ENCODE peak calls at places on chromosomes 11 and 22, in seven cellular contexts. Y is prostate gland, I is HCT116, K is sigmoid colon, V is endothelial cell of umbilical vein, A is SK-N-SH, M is suprapubic skin. H is an unnamed sample.

GRCh38 chr11:74288161-74288560 is 23.3 kb downstream of the P4HA3 start:
- DNase-seq in Y (no peak), A (no peak), M (no peak), V (peak), I (no peak), K (no peak), H (no peak)

GRCh38 chr11:119427279-119427678 is 4.3 kb upstream of the THY1 start:
- DNase-seq in A (no peak), Y (no peak), I (no peak), V (no peak), K (peak), M (no peak), H (no peak)

GRCh38 chr22:41435560-41435959 is 11.0 kb downstream of the TOB2 start:
- DNase-seq in Y (no peak), V (no peak), A (no peak), K (no peak), M (no peak), I (no peak), H (no peak)

GRCh38 chr22:22576244-22576988 is 17.4 kb upstream of the PRAME start:
- DNase-seq in A (peak), V (peak), M (no peak), K (no peak), I (peak), Y (no peak), H (peak)

GRCh38 chr11:12506502-12506921 is 129.1 kb downstream of the PARVA start:
- DNase-seq in K (no peak), I (no peak), Y (no peak), V (no peak), A (peak), M (no peak), H (no peak)

GRCh38 chr22:50016988-50017700 is 4.6 kb upstream of the IL17REL start:
- DNase-seq in V (no peak), M (peak), Y (no peak), I (no peak), K (peak), A (peak), H (peak)

GRCh38 chr11:73866586-73866996 is 10.1 kb downstream of the COA4 start:
- DNase-seq in Y (no peak), V (peak), M (no peak), I (peak), K (peak), A (peak), H (peak)

GRCh38 chr11:38019072-38019775 is 1421.2 kb upstream of the RAG2 start:
- DNase-seq in K (no peak), A (no peak), V (no peak), M (no peak), I (no peak), Y (no peak), H (no peak)

GRCh38 chr11:19437760-19438159 is 197.0 kb upstream of the E2F8 start:
- DNase-seq in Y (no peak), M (no peak), A (no peak), K (no peak), I (no peak), V (peak), H (no peak)

GRCh38 chr11:94705419-94705818 is 62.7 kb upstream of the AMOTL1 start:
- DNase-seq in M (no peak), K (no peak), I (no peak), V (no peak), A (no peak), Y (no peak), H (no peak)

GRCh38 chr11:1608363-1608762 is at the start of gene KRTAP5-3:
- DNase-seq in I (no peak), V (no peak), K (no peak), Y (no peak), A (no peak), M (no peak), H (no peak)

GRCh38 chr22:28711820-28712777 is 29.5 kb downstream of the CHEK2 start:
- DNase-seq in K (no peak), Y (no peak), V (peak), A (no peak), M (no peak), I (no peak), H (no peak)

GRCh38 chr11:16979708-16980622 is 34.2 kb downstream of the PLEKHA7 start:
- DNase-seq in Y (no peak), I (no peak), A (no peak), K (no peak), M (peak), V (no peak), H (no peak)

GRCh38 chr22:21020802-21021429 is 6.0 kb downstream of the P2RX6 start:
- DNase-seq in V (no peak), A (peak), K (no peak), M (no peak), I (no peak), Y (no peak), H (no peak)

GRCh38 chr11:125073616-125074483 is 10.7 kb downstream of the SLC37A2 start:
- DNase-seq in A (no peak), M (no peak), K (no peak), Y (no peak), V (no peak), I (no peak), H (no peak)

GRCh38 chr11:62138630-62139425 is 15.0 kb downstream of the INCENP start:
- DNase-seq in I (no peak), Y (no peak), K (no peak), A (peak), V (no peak), M (peak), H (no peak)

GRCh38 chr11:16669799-16670415 is 68.5 kb upstream of the C11orf58 start:
- DNase-seq in I (peak), K (no peak), A (no peak), Y (no peak), M (no peak), V (no peak), H (no peak)

GRCh38 chr11:96254087-96254486 is 88.9 kb downstream of the MAML2 start:
- DNase-seq in K (no peak), A (no peak), Y (no peak), V (peak), M (no peak), I (no peak), H (peak)

GRCh38 chr11:57650739-57651090 is 1.0 kb upstream of the YPEL4 start:
- DNase-seq in K (no peak), M (no peak), I (no peak), V (no peak), A (no peak), Y (no peak), H (no peak)

GRCh38 chr11:67648796-67649613 is 1.5 kb downstream of the ACY3 start:
- DNase-seq in M (peak), A (no peak), K (peak), I (no peak), Y (no peak), V (no peak), H (no peak)

GRCh38 chr11:18253222-18253621 is 4.8 kb upstream of the SAA2 start:
- DNase-seq in I (peak), V (no peak), Y (no peak), K (no peak), A (no peak), M (no peak), H (no peak)

GRCh38 chr22:25030636-25031035 is 78.1 kb downstream of the KIAA1671 start:
- DNase-seq in K (no peak), I (no peak), V (no peak), M (no peak), A (no peak), Y (no peak), H (no peak)

GRCh38 chr22:32896951-32897350 is 95.4 kb downstream of the TIMP3 start:
- DNase-seq in K (no peak), M (no peak), Y (no peak), A (no peak), I (no peak), V (no peak), H (no peak)

GRCh38 chr11:790721-791564 is 1.1 kb upstream of the CEND1 start:
- DNase-seq in K (no peak), I (no peak), Y (no peak), A (peak), M (no peak), V (no peak), H (no peak)

GRCh38 chr11:119322360-119322739 is 5.4 kb upstream of the MCAM start:
- DNase-seq in K (no peak), Y (no peak), V (peak), A (no peak), I (no peak), M (no peak), H (no peak)

GRCh38 chr22:37462983-37463382 is 23.2 kb downstream of the MFNG start:
- DNase-seq in K (no peak), A (no peak), I (no peak), Y (no peak), V (no peak), M (no peak), H (no peak)

GRCh38 chr22:23836692-23837495 is 1.9 kb downstream of the DERL3 start:
- DNase-seq in A (peak), V (no peak), M (no peak), I (no peak), K (peak), Y (no peak), H (no peak)

GRCh38 chr22:20093437-20093836 is 13.4 kb downstream of the DGCR8 start:
- DNase-seq in M (no peak), I (no peak), A (no peak), V (no peak), Y (peak), K (no peak), H (no peak)

GRCh38 chr11:66346476-66347424 is 679 bp downstream of the B4GAT1 start:
- DNase-seq in A (peak), Y (no peak), M (no peak), I (no peak), K (no peak), V (no peak), H (no peak)
- TF ChIP-seq CTCF in A (no peak), Y (no peak), M (no peak), I (no peak), K (no peak), V (no peak), H (no peak)

GRCh38 chr22:31161386-31161785 is 1.4 kb downstream of the RNF185 start:
- DNase-seq in I (no peak), M (no peak), V (no peak), Y (no peak), K (no peak), A (no peak), H (no peak)

GRCh38 chr22:31155425-31155824 is 4.6 kb upstream of the RNF185 start:
- DNase-seq in Y (no peak), K (no peak), A (no peak), V (peak), I (no peak), M (no peak), H (no peak)

GRCh38 chr22:31162015-31162765 is 2.2 kb downstream of the RNF185 start:
- DNase-seq in I (no peak), M (no peak), Y (no peak), V (peak), A (no peak), K (no peak), H (no peak)

GRCh38 chr22:31154975-31155374 is 5.0 kb upstream of the RNF185 start:
- DNase-seq in Y (no peak), K (no peak), I (no peak), A (no peak), M (no peak), V (no peak), H (no peak)

DNA sequence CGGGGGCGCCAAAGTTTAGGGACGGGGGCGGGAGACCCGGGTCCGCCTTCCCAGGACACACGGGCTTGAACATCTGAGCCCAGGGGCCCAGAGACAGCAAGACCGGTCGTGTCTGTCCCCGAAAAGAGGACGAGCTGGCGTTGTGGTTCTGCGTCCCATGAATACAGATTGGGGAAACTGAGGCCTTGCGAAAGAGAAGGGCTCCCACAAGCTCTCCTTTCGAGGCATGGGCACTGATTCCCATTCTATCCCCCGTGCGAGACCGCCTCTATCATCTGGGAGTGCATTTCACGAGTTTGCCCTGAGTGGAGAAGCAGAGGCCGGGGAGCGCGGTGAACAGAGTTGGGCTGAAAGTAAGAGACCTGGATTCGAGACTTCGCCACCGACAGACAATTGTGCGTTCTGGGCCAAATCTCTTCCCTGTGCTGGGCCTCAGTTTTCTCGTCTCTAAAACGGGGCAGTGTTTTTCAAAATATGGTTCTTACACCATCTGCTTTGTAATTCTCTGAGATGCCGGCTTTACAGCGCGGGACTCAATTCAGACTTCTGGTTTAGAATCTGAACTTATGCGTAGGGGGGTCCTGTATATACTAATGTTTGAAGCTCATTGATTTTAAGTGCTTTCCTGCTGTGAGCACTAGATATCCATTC is 471 bp downstream of the RNF185 start:
- DNase-seq in Y (peak), I (no peak), A (no peak), V (peak), M (no peak), K (peak), H (peak)
- TF ChIP-seq POLR2AphosphoS5 in Y (no peak), I (no peak), A (no peak), V (no peak), M (no peak), K (no peak), H (no peak)

GRCh38 chr11:72352859-72353551 is 81.3 kb downstream of the CLPB start:
- DNase-seq in I (no peak), M (no peak), A (peak), V (no peak), K (no peak), Y (peak), H (no peak)
- TF ChIP-seq CTCF in I (no peak), M (no peak), A (peak), V (no peak), K (no peak), Y (no peak), H (no peak)

DNA sequence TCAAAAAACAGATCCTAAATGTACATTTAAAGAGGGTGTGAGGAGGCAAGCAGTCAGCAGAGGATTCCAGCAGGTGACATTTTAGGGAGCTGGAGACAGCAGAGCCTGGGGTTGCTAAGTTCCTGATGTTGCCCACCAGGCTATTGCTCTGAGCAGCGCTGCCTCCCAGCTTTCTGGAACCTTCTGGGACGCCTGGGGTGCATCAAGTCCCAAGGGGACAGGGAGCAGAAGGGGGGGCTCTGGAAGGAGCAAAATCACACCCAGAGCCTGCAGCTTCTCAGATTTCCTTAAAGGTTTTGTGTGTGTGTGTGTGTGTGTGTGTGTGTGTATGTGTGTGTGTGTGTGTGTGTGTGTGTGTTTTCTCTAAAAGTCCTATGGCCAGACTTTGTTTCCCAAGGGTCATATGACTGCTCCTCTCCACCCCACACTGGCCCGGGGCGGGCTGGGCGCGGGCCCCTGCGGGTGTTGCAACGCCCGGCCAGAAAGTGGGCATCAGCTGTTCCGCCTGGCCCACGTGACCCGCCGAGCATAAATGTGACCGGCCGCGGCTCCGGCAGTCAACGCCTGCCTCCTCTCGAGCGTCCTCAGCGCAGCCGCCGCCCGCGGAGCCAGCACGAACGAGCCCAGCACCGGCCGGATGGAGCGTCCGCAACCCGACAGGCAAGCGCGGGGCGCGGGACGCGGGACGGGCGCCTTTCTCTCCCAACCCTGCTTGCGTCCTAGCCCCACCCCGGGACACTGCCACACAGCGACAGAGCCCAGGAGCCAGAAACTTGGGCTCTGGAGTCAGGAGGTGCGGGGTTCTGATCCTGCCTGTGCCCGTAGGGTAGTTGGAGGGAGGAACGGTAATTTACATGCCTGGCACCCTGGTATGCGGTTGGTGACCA is at the start of gene HMOX1:
- DNase-seq in I (peak), K (peak), A (peak), M (peak), V (peak), Y (peak), H (peak)
- TF ChIP-seq POLR2AphosphoS5 in I (peak), K (peak), A (peak), M (peak), V (peak), Y (peak), H (peak)

DNA sequence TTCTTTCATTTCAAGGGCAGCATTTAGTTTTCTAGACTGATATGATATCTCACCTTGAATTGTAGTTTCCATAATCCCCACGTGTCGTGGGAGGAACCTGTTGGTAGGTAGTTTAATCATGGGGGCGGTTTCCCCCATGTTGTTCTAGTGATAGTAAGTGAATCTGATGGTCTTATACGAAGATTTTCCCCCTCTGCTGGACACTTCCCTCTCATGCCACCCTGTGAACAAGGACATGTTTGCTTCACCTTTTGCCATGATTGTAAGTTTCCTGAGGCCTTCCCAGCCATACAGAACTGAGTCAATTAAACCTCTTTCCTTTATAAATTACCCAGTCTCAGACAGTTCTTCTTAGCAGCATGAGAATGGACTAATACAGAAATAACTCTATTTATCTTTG is 851.1 kb upstream of the FAT3 start:
- DNase-seq in V (no peak), A (no peak), M (no peak), Y (no peak), I (no peak), K (no peak), H (no peak)
- TF ChIP-seq CTCF in V (no peak), A (peak), M (no peak), Y (no peak), I (no peak), K (no peak), H (no peak)

DNA sequence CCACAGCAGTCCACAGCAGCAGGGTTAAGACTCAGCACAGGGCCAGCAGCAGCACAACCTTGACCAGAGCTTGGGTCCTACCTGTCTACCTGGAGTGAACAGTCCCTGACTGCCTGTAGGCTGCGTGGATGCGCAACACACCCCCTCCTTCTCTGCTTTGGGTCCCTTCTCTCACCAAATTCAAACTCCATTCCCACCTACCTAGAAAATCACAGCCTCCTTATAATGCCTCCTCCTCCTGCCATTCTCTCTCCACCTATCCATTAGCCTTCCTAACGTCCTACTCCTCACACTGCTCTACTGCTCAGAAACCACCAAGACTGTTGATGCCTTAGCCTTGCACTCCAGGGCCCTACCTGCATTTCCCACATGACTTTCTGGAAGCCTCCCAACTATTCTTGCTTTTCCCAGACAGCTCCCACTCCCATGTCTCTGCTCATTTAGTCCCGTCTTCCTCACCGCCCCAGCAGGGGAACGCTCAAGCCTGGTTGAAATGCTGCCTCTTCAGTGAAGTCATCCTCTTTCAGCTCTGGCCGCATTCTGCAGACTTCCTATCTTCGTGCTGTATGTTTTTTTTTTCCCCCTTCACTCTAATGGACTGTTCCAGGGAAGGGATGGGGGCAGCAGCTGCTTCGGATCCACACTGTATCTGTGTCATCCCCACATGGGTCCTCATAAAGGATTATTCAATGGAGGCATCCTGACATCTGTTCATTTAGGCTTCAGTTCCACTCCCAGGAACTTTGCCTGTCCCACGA is 3.3 kb downstream of the IL18BP start:
- DNase-seq in M (peak), K (no peak), I (no peak), A (no peak), Y (no peak), V (no peak), H (no peak)
- TF ChIP-seq POLR2AphosphoS5 in M (no peak), K (peak), I (peak), A (peak), Y (no peak), V (no peak), H (no peak)

DNA sequence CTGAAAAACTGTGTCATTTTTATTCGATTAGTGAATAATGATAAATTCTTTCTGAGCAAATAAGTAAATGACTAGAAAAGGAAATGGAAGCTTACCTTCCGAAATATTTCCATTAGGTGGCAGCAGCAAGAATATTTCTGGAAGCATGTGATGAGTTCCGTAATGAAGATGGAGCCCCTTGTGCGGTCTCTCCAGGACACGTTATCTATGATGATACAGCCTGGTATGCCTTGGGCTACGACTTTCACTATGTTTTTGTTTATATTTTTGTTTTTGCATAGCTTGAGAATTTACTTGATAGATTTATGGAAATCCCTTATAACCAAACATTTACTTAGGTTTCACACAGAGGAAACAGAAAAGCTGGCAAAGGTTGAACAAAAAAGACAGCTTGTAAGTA is 25.7 kb downstream of the CASP5 start:
- DNase-seq in A (no peak), I (no peak), V (peak), K (no peak), M (no peak), Y (no peak), H (no peak)
- TF ChIP-seq CTCF in A (peak), I (no peak), V (no peak), K (no peak), M (no peak), Y (no peak), H (no peak)

H was measured in transverse colon.